ENCODE peak calls at places on chromosomes 7 and 10, in eight cellular contexts. One of them, this sample, is unnamed.

GRCh38 chr7:23712368-23713284 is 2.6 kb downstream of the STK31 start:
- DNase-seq in uterus: no peak
- DNase-seq in B cell: no peak
- DNase-seq in C1 segment of cervical spinal cord: no peak
- DNase-seq in NCI-H524: peak
- DNase-seq in SW480: peak
- DNase-seq in naive B cell: peak
- DNase-seq in EL: peak
- DNase-seq in this sample: peak

GRCh38 chr7:128886391-128887168 is 23.9 kb downstream of the ATP6V1F start:
- DNase-seq in uterus: no peak
- DNase-seq in B cell: no peak
- DNase-seq in C1 segment of cervical spinal cord: no peak
- DNase-seq in NCI-H524: no peak
- DNase-seq in SW480: no peak
- DNase-seq in naive B cell: no peak
- DNase-seq in EL: no peak
- DNase-seq in this sample: no peak

GRCh38 chr10:24128066-24128751 is 80.7 kb upstream of the KIAA1217 start:
- DNase-seq in uterus: no peak
- DNase-seq in B cell: no peak
- DNase-seq in C1 segment of cervical spinal cord: no peak
- DNase-seq in NCI-H524: no peak
- DNase-seq in SW480: no peak
- DNase-seq in naive B cell: no peak
- DNase-seq in EL: no peak
- DNase-seq in this sample: no peak

GRCh38 chr7:24905996-24906770 is 73.8 kb downstream of the OSBPL3 start:
- DNase-seq in uterus: no peak
- DNase-seq in B cell: no peak
- DNase-seq in C1 segment of cervical spinal cord: no peak
- DNase-seq in NCI-H524: no peak
- DNase-seq in SW480: peak
- DNase-seq in naive B cell: no peak
- DNase-seq in EL: peak
- DNase-seq in this sample: no peak

GRCh38 chr10:100339236-100339635 is 7.8 kb upstream of the SCD start:
- DNase-seq in uterus: no peak
- DNase-seq in B cell: peak
- DNase-seq in C1 segment of cervical spinal cord: no peak
- DNase-seq in NCI-H524: no peak
- DNase-seq in SW480: no peak
- DNase-seq in naive B cell: peak
- DNase-seq in EL: no peak
- DNase-seq in this sample: no peak

GRCh38 chr7:111090834-111091233 is at the start of gene LRRN3:
- DNase-seq in uterus: no peak
- DNase-seq in B cell: no peak
- DNase-seq in C1 segment of cervical spinal cord: no peak
- DNase-seq in NCI-H524: peak
- DNase-seq in SW480: no peak
- DNase-seq in naive B cell: no peak
- DNase-seq in EL: peak
- DNase-seq in this sample: peak

GRCh38 chr7:127911968-127912511 is 119.2 kb downstream of the LRRC4 start:
- DNase-seq in uterus: no peak
- DNase-seq in B cell: no peak
- DNase-seq in C1 segment of cervical spinal cord: no peak
- DNase-seq in NCI-H524: no peak
- DNase-seq in SW480: no peak
- DNase-seq in naive B cell: no peak
- DNase-seq in EL: no peak
- DNase-seq in this sample: no peak

GRCh38 chr10:93062499-93063216 is 2.1 kb downstream of the CYP26C1 start:
- DNase-seq in uterus: no peak
- DNase-seq in B cell: no peak
- DNase-seq in C1 segment of cervical spinal cord: no peak
- DNase-seq in NCI-H524: no peak
- DNase-seq in SW480: no peak
- DNase-seq in naive B cell: peak
- DNase-seq in EL: peak
- DNase-seq in this sample: no peak

GRCh38 chr7:47508389-47509380 is 73.2 kb downstream of the TNS3 start:
- DNase-seq in uterus: no peak
- DNase-seq in B cell: no peak
- DNase-seq in C1 segment of cervical spinal cord: no peak
- DNase-seq in NCI-H524: no peak
- DNase-seq in SW480: no peak
- DNase-seq in naive B cell: no peak
- DNase-seq in EL: peak
- DNase-seq in this sample: no peak

GRCh38 chr7:141586878-141587277 is 35.7 kb downstream of the AGK start:
- DNase-seq in uterus: no peak
- DNase-seq in B cell: no peak
- DNase-seq in C1 segment of cervical spinal cord: no peak
- DNase-seq in NCI-H524: no peak
- DNase-seq in SW480: no peak
- DNase-seq in naive B cell: no peak
- DNase-seq in EL: peak
- DNase-seq in this sample: no peak

GRCh38 chr7:44530990-44531389 is 10.1 kb downstream of the NPC1L1 start:
- DNase-seq in uterus: no peak
- DNase-seq in B cell: no peak
- DNase-seq in C1 segment of cervical spinal cord: no peak
- DNase-seq in NCI-H524: no peak
- DNase-seq in SW480: peak
- DNase-seq in naive B cell: no peak
- DNase-seq in EL: no peak
- DNase-seq in this sample: no peak

GRCh38 chr7:45162311-45162845 is 4.8 kb downstream of the RAMP3 start:
- DNase-seq in uterus: no peak
- DNase-seq in B cell: no peak
- DNase-seq in C1 segment of cervical spinal cord: no peak
- DNase-seq in NCI-H524: no peak
- DNase-seq in SW480: no peak
- DNase-seq in naive B cell: no peak
- DNase-seq in EL: no peak
- DNase-seq in this sample: no peak

GRCh38 chr7:11689096-11689495 is 142.9 kb downstream of the THSD7A start:
- DNase-seq in uterus: no peak
- DNase-seq in B cell: no peak
- DNase-seq in C1 segment of cervical spinal cord: no peak
- DNase-seq in NCI-H524: no peak
- DNase-seq in SW480: no peak
- DNase-seq in naive B cell: peak
- DNase-seq in EL: no peak
- DNase-seq in this sample: no peak

GRCh38 chr10:34107623-34108516 is 707.2 kb downstream of the PARD3 start:
- DNase-seq in uterus: no peak
- DNase-seq in B cell: no peak
- DNase-seq in C1 segment of cervical spinal cord: no peak
- DNase-seq in NCI-H524: no peak
- DNase-seq in SW480: no peak
- DNase-seq in naive B cell: no peak
- DNase-seq in EL: no peak
- DNase-seq in this sample: no peak

GRCh38 chr10:17366705-17367104 is 87.7 kb downstream of the ST8SIA6 start:
- DNase-seq in uterus: no peak
- DNase-seq in B cell: no peak
- DNase-seq in C1 segment of cervical spinal cord: no peak
- DNase-seq in NCI-H524: no peak
- DNase-seq in SW480: no peak
- DNase-seq in naive B cell: no peak
- DNase-seq in EL: no peak
- DNase-seq in this sample: no peak

GRCh38 chr10:26556756-26557640 is 118.9 kb downstream of the APBB1IP start:
- DNase-seq in uterus: no peak
- DNase-seq in B cell: peak
- DNase-seq in C1 segment of cervical spinal cord: no peak
- DNase-seq in NCI-H524: peak
- DNase-seq in SW480: peak
- DNase-seq in naive B cell: peak
- DNase-seq in EL: peak
- DNase-seq in this sample: peak

GRCh38 chr7:120951826-120952225 is 1.2 kb downstream of the ING3 start:
- DNase-seq in uterus: no peak
- DNase-seq in B cell: no peak
- DNase-seq in C1 segment of cervical spinal cord: no peak
- DNase-seq in NCI-H524: no peak
- DNase-seq in SW480: peak
- DNase-seq in naive B cell: no peak
- DNase-seq in EL: no peak
- DNase-seq in this sample: no peak

GRCh38 chr7:149285581-149285975 is 23.6 kb downstream of the ZNF783 start:
- DNase-seq in uterus: no peak
- DNase-seq in B cell: no peak
- DNase-seq in C1 segment of cervical spinal cord: no peak
- DNase-seq in NCI-H524: no peak
- DNase-seq in SW480: no peak
- DNase-seq in naive B cell: no peak
- DNase-seq in EL: peak
- DNase-seq in this sample: no peak

GRCh38 chr10:91782539-91782938 is 15.7 kb upstream of the TNKS2 start:
- DNase-seq in uterus: no peak
- DNase-seq in B cell: no peak
- DNase-seq in C1 segment of cervical spinal cord: no peak
- DNase-seq in NCI-H524: no peak
- DNase-seq in SW480: no peak
- DNase-seq in naive B cell: no peak
- DNase-seq in EL: no peak
- DNase-seq in this sample: no peak

GRCh38 chr7:118590107-118590506 is 365.6 kb downstream of the ANKRD7 start:
- DNase-seq in uterus: no peak
- DNase-seq in B cell: no peak
- DNase-seq in C1 segment of cervical spinal cord: no peak
- DNase-seq in NCI-H524: peak
- DNase-seq in SW480: no peak
- DNase-seq in naive B cell: no peak
- DNase-seq in EL: no peak
- DNase-seq in this sample: no peak

GRCh38 chr7:123918309-123918708 is 6.7 kb upstream of the SPAM1 start:
- DNase-seq in uterus: no peak
- DNase-seq in B cell: no peak
- DNase-seq in C1 segment of cervical spinal cord: no peak
- DNase-seq in NCI-H524: no peak
- DNase-seq in SW480: no peak
- DNase-seq in naive B cell: no peak
- DNase-seq in EL: no peak
- DNase-seq in this sample: no peak

GRCh38 chr7:130831817-130832481 is 97.9 kb upstream of the KLF14 start:
- DNase-seq in uterus: no peak
- DNase-seq in B cell: no peak
- DNase-seq in C1 segment of cervical spinal cord: no peak
- DNase-seq in NCI-H524: peak
- DNase-seq in SW480: peak
- DNase-seq in naive B cell: peak
- DNase-seq in EL: peak
- DNase-seq in this sample: peak